ENCODE peak calls at places on chromosomes 7 and 10, in ten cellular contexts. F, B, X, O, N, Z, Y, H, S and Q are unnamed samples.

GRCh38 chr10:116785282-116785681 is 42.9 kb upstream of the HSPA12A start:
- DNase-seq in F (no peak), B (no peak), X (no peak), O (no peak), N (no peak), Z (no peak), Y (no peak), H (no peak), S (no peak), Q (no peak)

GRCh38 chr7:112481833-112482669 is 1.3 kb downstream of the LSMEM1 start:
- DNase-seq in F (no peak), B (no peak), X (no peak), O (peak), N (no peak), Z (no peak), Y (peak), H (peak), S (peak), Q (peak)

GRCh38 chr7:96949766-96950165 is 55.6 kb upstream of the DLX6 start:
- DNase-seq in F (no peak), B (no peak), X (no peak), O (no peak), N (no peak), Z (no peak), Y (no peak), H (peak), S (no peak), Q (no peak)

GRCh38 chr7:100520138-100520537 is 18.9 kb upstream of the AGFG2 start:
- DNase-seq in F (no peak), B (no peak), X (no peak), O (no peak), N (no peak), Z (no peak), Y (no peak), H (no peak), S (no peak), Q (no peak)

GRCh38 chr10:97321807-97322195 is 2.7 kb downstream of the FRAT1 start:
- DNase-seq in F (no peak), B (no peak), X (no peak), O (no peak), N (peak), Z (no peak), Y (no peak), H (no peak), S (no peak), Q (no peak)

GRCh38 chr10:52755297-52756062 is 17.1 kb downstream of the MBL2 start:
- DNase-seq in F (no peak), B (no peak), X (no peak), O (no peak), N (no peak), Z (no peak), Y (peak), H (peak), S (peak), Q (no peak)

GRCh38 chr10:85916999-85917573 is 449.5 kb downstream of the GRID1 start:
- DNase-seq in F (no peak), B (no peak), X (no peak), O (peak), N (peak), Z (no peak), Y (no peak), H (no peak), S (no peak), Q (no peak)

GRCh38 chr7:140544278-140544896 is 65.1 kb upstream of the MKRN1 start:
- DNase-seq in F (no peak), B (no peak), X (peak), O (no peak), N (no peak), Z (no peak), Y (no peak), H (no peak), S (no peak), Q (no peak)

GRCh38 chr7:127953966-127954365 is 77.3 kb downstream of the LRRC4 start:
- DNase-seq in F (no peak), B (no peak), X (no peak), O (peak), N (no peak), Z (no peak), Y (no peak), H (no peak), S (no peak), Q (no peak)